ENCODE peak calls at places on chromosomes 4 and X, in five cellular contexts. H is neural progenitor cell; B is dorsolateral prefrontal cortex; E is CD8-positive, alpha-beta memory T cell; S is AG04450. X is an unnamed sample.

GRCh38 chr4:33886356-33886755 is 2358.0 kb downstream of the ARAP2 start:
- DNase-seq in E (no peak), B (no peak), H (no peak), S (no peak), X (no peak)

GRCh38 chr4:89838005-89838404 is 1.0 kb upstream of the SNCA start:
- DNase-seq in H (peak), S (no peak), E (no peak), B (no peak), X (no peak)

GRCh38 chr4:98113005-98113404 is 30.3 kb downstream of the STPG2 start:
- DNase-seq in B (peak), S (no peak), E (no peak), H (peak), X (no peak)

GRCh38 chrX:108139303-108139702 is 47.7 kb downstream of the ATG4A start:
- DNase-seq in E (no peak), S (no peak), H (no peak), B (no peak), X (no peak)

GRCh38 chrX:48937065-48937907 is 18.5 kb upstream of the PIM2 start:
- DNase-seq in H (peak), B (no peak), E (peak), S (no peak), X (no peak)

GRCh38 chrX:31580227-31580626 is 508.4 kb upstream of the FTHL17 start:
- DNase-seq in B (no peak), E (no peak), H (no peak), S (no peak), X (no peak)

GRCh38 chrX:56800801-56801200 is 71.8 kb downstream of the NBDY start:
- DNase-seq in H (no peak), E (peak), B (no peak), S (no peak), X (no peak)

GRCh38 chr4:1218892-1219552 is 29.9 kb downstream of the CTBP1 start:
- DNase-seq in H (no peak), E (no peak), B (no peak), S (no peak), X (no peak)

GRCh38 chrX:43706786-43707185 is 50.7 kb downstream of the MAOA start:
- DNase-seq in E (no peak), H (no peak), S (no peak), B (no peak), X (no peak)

GRCh38 chrX:10833299-10834169 is 213.1 kb upstream of the MID1 start:
- DNase-seq in B (no peak), S (no peak), E (no peak), H (peak), X (no peak)

GRCh38 chrX:11908371-11908770 is 150.3 kb downstream of the MSL3 start:
- DNase-seq in E (no peak), H (peak), B (no peak), S (no peak), X (no peak)

GRCh38 chr4:11418610-11419009 is 10.1 kb downstream of the HS3ST1 start:
- DNase-seq in S (no peak), E (no peak), B (no peak), H (peak), X (no peak)

GRCh38 chr4:113157086-113157857 is 107.8 kb downstream of the ANK2 start:
- DNase-seq in B (no peak), S (no peak), E (no peak), H (no peak), X (no peak)

GRCh38 chrX:120536056-120536455 is 24.7 kb downstream of the CUL4B start:
- DNase-seq in E (no peak), H (no peak), S (no peak), B (no peak), X (no peak)

GRCh38 chr4:123232439-123232838 is 164.2 kb upstream of the SPRY1 start:
- DNase-seq in S (no peak), H (no peak), B (no peak), E (no peak), X (no peak)

GRCh38 chr4:1354136-1354982 is 7.4 kb downstream of the UVSSA start:
- DNase-seq in S (no peak), E (no peak), H (no peak), B (no peak), X (no peak)

GRCh38 chr4:119113033-119113655 is 22.5 kb upstream of the MYOZ2 start:
- DNase-seq in S (peak), B (no peak), H (no peak), E (no peak), X (no peak)

GRCh38 chr4:169189372-169189771 is 81.4 kb downstream of the SH3RF1 start:
- DNase-seq in S (no peak), B (no peak), H (no peak), E (no peak), X (no peak)

DNA sequence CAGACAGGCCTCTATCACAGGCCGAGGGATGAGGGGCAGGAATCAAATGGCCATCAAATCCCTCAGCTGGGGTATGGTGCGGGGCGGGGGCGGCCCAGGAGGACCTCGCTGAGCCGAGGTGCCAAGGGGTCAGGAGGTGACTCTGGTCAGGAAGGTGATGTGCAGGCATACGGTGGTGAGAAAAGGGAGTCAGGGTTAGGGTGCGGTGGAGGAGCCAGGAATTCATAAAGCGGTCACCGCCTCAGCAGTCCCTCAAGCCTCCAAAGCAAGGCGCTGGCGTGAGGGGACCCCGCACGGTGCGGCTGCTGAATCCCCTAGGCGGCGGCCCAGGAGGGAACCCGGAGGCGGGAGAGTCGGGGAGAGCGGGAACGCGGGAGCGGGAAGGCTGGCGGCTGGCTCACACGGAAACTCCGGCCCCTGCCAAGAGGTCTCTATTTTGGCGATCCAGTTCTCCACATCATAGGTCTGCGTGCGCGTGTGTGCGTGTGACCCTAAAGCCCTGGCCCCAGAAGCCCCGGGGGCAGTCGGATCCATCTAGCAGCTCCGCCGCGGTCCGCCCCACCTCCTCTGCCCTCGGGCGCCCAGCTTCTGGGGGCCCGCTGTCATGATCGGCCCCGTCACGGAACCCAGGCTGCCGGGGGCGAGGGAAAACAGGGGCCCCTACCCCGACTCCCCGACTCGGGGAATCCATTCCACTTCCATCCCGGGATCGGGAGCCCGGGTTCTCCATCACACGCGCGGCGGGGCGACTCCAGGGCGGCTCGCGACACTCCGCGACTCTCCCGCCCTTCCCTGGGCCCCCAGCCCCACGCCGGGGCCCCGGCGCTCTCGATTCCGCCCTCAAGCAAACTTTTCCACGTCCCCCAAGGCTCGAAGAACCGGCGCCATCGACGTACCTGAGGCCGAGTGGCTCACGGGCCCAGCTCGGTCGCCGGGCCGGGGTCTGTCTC is 593 bp downstream of the ELF4 start:
- DNase-seq in B (no peak), H (peak), E (no peak), S (no peak), X (no peak)
- H3K27ac ChIP-seq in B (peak), H (no peak), E (peak), S (peak), X (no peak)

DNA sequence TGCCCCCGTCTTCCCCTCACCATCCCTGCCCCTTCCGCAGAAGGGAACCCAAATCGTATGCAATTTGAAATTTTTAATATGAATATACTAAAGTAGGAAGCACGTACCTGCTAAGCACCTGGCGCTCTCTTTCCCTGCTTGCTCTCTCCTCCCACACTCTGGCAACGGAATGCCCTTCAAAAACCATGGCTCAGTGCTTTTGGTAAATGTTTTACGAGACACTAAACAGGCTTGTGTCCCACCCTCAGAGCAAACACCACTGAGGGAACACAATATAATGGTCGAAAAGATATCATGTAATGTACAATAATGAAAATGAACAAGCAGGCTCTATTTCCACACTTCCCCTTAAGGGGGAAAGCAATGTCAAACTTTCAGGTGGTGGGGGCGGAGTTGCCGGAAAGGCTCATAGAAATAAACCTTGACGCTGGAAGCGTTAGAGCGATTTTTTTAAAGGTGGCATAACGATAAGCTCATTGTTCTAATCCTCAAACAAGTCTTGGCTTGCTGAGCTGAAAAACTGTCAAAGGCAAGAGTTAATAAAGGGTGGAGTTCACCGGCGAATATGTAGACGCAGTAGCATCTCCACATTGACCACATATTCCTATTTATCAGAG is 115.1 kb downstream of the RBM47 start:
- DNase-seq in B (no peak), E (no peak), S (no peak), H (no peak), X (no peak)
- H3K27ac ChIP-seq in B (no peak), E (peak), S (no peak), H (no peak), X (no peak)

DNA sequence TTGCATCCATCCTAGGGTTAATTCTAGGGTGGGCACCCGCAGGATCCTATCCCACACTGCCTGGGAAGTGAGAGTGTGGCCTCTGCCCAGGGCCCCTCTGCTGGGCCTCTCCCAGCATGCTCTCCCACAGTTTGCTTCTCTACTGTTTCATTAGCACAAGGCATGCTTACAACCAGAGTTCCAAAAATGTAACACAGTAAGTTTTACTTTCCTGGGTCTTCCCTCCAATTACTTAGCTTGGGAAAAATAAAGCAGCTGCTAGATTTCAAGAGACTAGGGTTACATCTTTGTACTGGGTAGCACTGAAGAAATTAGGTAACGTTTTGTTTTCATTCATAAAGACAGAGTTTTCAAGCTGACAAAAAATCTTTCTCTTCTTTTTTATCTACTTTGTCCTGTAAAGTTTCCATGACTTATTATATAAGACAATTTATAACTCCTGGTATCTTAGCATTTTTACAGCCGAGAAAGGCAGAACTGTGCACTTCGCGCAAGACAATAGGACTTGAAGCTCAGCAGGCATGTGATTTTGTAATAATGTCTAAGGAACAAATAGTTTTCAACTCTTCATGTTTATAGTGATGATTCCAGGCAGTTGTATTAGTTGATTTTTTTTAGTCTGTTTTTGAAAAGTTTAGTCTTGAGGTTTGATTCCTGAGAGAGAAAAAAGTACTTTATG is 131.2 kb upstream of the PCDH18 start:
- DNase-seq in S (no peak), B (no peak), E (no peak), H (no peak), X (no peak)
- H3K27ac ChIP-seq in S (peak), B (no peak), E (no peak), H (peak), X (no peak)

GRCh38 chr4:76930721-76931481 is 18.7 kb upstream of the SEPTIN11 start:
- DNase-seq in S (no peak), H (no peak), B (no peak), E (no peak), X (no peak)

GRCh38 chr4:76926841-76927240 is 22.7 kb upstream of the SEPTIN11 start:
- DNase-seq in H (no peak), E (no peak), S (no peak), B (no peak), X (no peak)

GRCh38 chr4:76931576-76932276 is 17.8 kb upstream of the SEPTIN11 start:
- DNase-seq in B (no peak), H (no peak), S (no peak), E (no peak), X (no peak)
- H3K27ac ChIP-seq in B (no peak), H (no peak), S (no peak), E (no peak), X (no peak)

DNA sequence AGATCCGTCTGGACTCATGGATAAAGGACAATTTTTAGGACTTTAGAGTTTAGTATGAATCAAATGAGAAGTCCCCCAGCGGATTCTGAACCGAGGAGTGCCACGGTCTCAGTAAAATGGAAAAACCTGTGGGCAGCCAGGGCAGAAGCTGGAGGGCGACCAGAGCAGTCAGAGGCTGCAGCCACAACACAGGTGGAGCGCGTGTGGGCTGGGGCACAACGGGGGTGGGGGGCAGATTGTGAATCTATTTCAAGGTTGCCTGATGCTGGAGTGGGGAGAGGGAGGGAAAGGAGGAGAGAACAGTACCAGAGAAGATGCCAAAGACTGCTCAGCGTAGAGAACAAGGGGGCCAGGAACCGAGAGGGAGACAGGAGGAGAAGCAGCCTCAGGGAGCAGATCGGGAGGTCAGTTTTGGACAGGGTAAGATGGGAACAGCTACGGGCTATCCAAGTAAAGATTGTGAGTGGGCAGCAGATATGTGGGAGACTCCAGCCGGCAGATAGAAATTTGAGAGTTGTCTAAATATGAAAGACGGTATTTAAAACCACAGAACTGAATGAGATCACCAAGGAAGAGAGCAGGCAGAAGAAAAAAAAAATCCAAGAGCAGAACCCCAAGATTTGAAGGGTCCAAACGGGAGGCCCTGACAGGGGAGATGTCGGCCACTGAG is 9.5 kb downstream of the FAT1 start:
- DNase-seq in B (no peak), E (no peak), S (no peak), H (no peak), X (no peak)
- H3K27ac ChIP-seq in B (no peak), E (no peak), S (no peak), H (no peak), X (no peak)

GRCh38 chrX:13380230-13380629 is 60.4 kb upstream of the ATXN3L start:
- DNase-seq in E (no peak), H (no peak), B (no peak), S (no peak), X (no peak)

GRCh38 chrX:13381514-13381913 is 61.7 kb upstream of the ATXN3L start:
- DNase-seq in B (no peak), H (no peak), E (no peak), S (no peak), X (no peak)

GRCh38 chrX:13386636-13387035 is 66.8 kb upstream of the ATXN3L start:
- DNase-seq in E (no peak), B (no peak), H (no peak), S (no peak), X (no peak)

GRCh38 chrX:13386092-13386491 is 66.2 kb upstream of the ATXN3L start:
- DNase-seq in B (no peak), E (no peak), H (no peak), S (no peak), X (no peak)

DNA sequence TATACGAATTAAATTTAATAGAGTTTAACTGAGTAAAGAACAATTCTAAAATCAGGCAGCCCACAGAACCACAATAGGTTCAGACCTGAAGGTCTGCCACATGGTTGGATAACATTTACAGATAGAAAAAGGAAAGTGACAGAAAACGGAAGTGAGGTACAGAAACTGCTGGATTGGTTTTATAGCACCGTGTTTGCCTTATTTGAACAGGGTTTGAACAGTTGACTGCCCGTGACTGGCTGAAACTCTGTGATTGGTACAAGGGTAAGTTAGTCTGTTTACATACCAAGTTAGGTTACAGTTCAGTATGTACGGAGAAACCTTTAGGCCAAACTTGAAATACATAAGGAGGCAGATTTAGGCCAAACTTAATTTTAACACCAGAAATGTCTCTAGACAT is 64.1 kb upstream of the ATXN3L start:
- DNase-seq in B (no peak), E (no peak), H (no peak), S (no peak), X (no peak)
- H3K27ac ChIP-seq in B (no peak), E (no peak), H (no peak), S (no peak), X (no peak)

GRCh38 chr4:57098945-57099344 is 11.2 kb downstream of the IGFBP7 start:
- DNase-seq in S (peak), E (no peak), B (no peak), H (no peak), X (no peak)

GRCh38 chr4:57102050-57102564 is 8.1 kb downstream of the IGFBP7 start:
- DNase-seq in S (peak), H (no peak), E (no peak), B (no peak), X (no peak)

GRCh38 chr4:57103051-57103450 is 7.1 kb downstream of the IGFBP7 start:
- DNase-seq in E (no peak), B (no peak), H (no peak), S (no peak), X (no peak)

GRCh38 chr4:57099363-57099762 is 10.8 kb downstream of the IGFBP7 start:
- DNase-seq in B (no peak), E (no peak), H (no peak), S (no peak), X (no peak)

GRCh38 chr4:57100979-57101629 is 9.1 kb downstream of the IGFBP7 start:
- DNase-seq in E (no peak), S (no peak), B (no peak), H (no peak), X (no peak)
- H3K27ac ChIP-seq in E (no peak), S (peak), B (no peak), H (no peak), X (peak)

X was measured in caudate nucleus.